ENCODE peak calls at places on chromosome 21, in five cellular contexts. B is prostate gland, M is HCT116, J is uterus, E is tibial nerve. X is an unnamed sample.
A peak's percentile ranks its signal among the peaks of the same experiment; 100 is the strongest.

GRCh38 chr21:16193758-16194606 is 464.2 kb downstream of the USP25 start:
- DNase-seq in B (peak; percentile 59), J (peak; percentile 77), E (peak; percentile 36), M (no peak), X (no peak)

GRCh38 chr21:37593015-37593414 is 226.4 kb downstream of the DYRK1A start:
- DNase-seq in M (no peak), J (no peak), B (no peak), E (no peak), X (peak; percentile 39)

GRCh38 chr21:14542638-14543037 is 3.5 kb downstream of the SAMSN1 start:
- DNase-seq in E (no peak), M (no peak), J (no peak), B (no peak), X (no peak)

GRCh38 chr21:36747114-36747814 is 48.3 kb downstream of the SIM2 start:
- DNase-seq in J (no peak), B (no peak), M (no peak), E (no peak), X (no peak)

GRCh38 chr21:14453339-14453738 is 70.4 kb upstream of the HSPA13 start:
- DNase-seq in M (no peak), J (no peak), E (no peak), B (no peak), X (no peak)

GRCh38 chr21:38303300-38303699 is 46.5 kb downstream of the KCNJ15 start:
- DNase-seq in J (peak; percentile 59), B (peak; percentile 90), E (peak; percentile 35), M (no peak), X (peak; percentile 87)

GRCh38 chr21:42746593-42747266 is 93.3 kb downstream of the PDE9A start:
- DNase-seq in B (no peak), E (no peak), M (no peak), J (no peak), X (no peak)

GRCh38 chr21:42248783-42249597 is 30.1 kb downstream of the ABCG1 start:
- DNase-seq in J (no peak), M (no peak), B (no peak), E (no peak), X (no peak)

GRCh38 chr21:34365794-34366193 is 2.0 kb downstream of the KCNE2 start:
- DNase-seq in M (no peak), E (no peak), J (no peak), B (no peak), X (no peak)

GRCh38 chr21:39048064-39048463 is 135.2 kb downstream of the PSMG1 start:
- DNase-seq in J (no peak), B (no peak), E (no peak), M (no peak), X (no peak)

GRCh38 chr21:42156690-42157605 is 62.0 kb upstream of the ABCG1 start:
- DNase-seq in B (peak; percentile 59), J (no peak), M (no peak), E (no peak), X (no peak)

GRCh38 chr21:29928537-29928936 is 11.3 kb downstream of the GRIK1 start:
- DNase-seq in J (no peak), M (no peak), B (no peak), E (no peak), X (no peak)

GRCh38 chr21:40160911-40161310 is 293.7 kb downstream of the PCP4 start:
- DNase-seq in J (no peak), E (no peak), M (no peak), B (no peak), X (no peak)

GRCh38 chr21:42233067-42233981 is 14.4 kb downstream of the ABCG1 start:
- DNase-seq in J (peak; percentile 72), B (peak; percentile 69), E (peak; percentile 60), M (no peak), X (peak; percentile 97)

GRCh38 chr21:30444204-30444603 is 4.1 kb downstream of the KRTAP15-1 start:
- DNase-seq in J (no peak), M (no peak), B (no peak), E (no peak), X (no peak)

GRCh38 chr21:15774590-15774989 is 44.8 kb downstream of the USP25 start:
- DNase-seq in E (no peak), J (no peak), B (no peak), M (no peak), X (no peak)

GRCh38 chr21:32352556-32352955 is 40.3 kb downstream of the URB1 start:
- DNase-seq in E (no peak), M (no peak), J (no peak), B (no peak), X (no peak)

GRCh38 chr21:39915881-39916280 is 48.6 kb downstream of the PCP4 start:
- DNase-seq in J (no peak), M (no peak), B (no peak), E (no peak), X (no peak)

GRCh38 chr21:28884481-28884880 is 108.2 kb downstream of the LTN1 start:
- DNase-seq in J (no peak), B (no peak), M (no peak), E (no peak), X (no peak)

GRCh38 chr21:20207335-20207734 is 790.9 kb upstream of the NCAM2 start:
- DNase-seq in J (no peak), E (no peak), B (no peak), M (no peak), X (no peak)

GRCh38 chr21:33289199-33289819 is 23.1 kb downstream of the IL10RB start:
- DNase-seq in J (no peak), E (no peak), M (no peak), B (no peak), X (no peak)

GRCh38 chr21:32484706-32485380 is 72.3 kb downstream of the EVA1C start:
- DNase-seq in M (no peak), B (peak; percentile 75), E (no peak), J (no peak), X (peak; percentile 85)

GRCh38 chr21:21039624-21040023 is 41.4 kb downstream of the NCAM2 start:
- DNase-seq in E (no peak), J (no peak), B (no peak), M (no peak), X (no peak)

GRCh38 chr21:25925064-25925463 is 190.3 kb downstream of the GABPA start:
- DNase-seq in B (no peak), J (no peak), M (no peak), E (no peak), X (no peak)

GRCh38 chr21:39504230-39504629 is 52.5 kb downstream of the SH3BGR start:
- DNase-seq in M (no peak), E (no peak), B (no peak), J (no peak), X (no peak)

GRCh38 chr21:28142692-28143091 is 850.0 kb downstream of the LTN1 start:
- DNase-seq in J (no peak), E (no peak), B (no peak), M (no peak), X (peak; percentile 40)

GRCh38 chr21:37005548-37006242 is 807 bp upstream of the RIPPLY3 start:
- DNase-seq in J (no peak), M (no peak), E (no peak), B (no peak), X (no peak)

GRCh38 chr21:36647279-36648093 is 51.4 kb upstream of the SIM2 start:
- DNase-seq in J (no peak), E (no peak), M (no peak), B (no peak), X (no peak)

DNA sequence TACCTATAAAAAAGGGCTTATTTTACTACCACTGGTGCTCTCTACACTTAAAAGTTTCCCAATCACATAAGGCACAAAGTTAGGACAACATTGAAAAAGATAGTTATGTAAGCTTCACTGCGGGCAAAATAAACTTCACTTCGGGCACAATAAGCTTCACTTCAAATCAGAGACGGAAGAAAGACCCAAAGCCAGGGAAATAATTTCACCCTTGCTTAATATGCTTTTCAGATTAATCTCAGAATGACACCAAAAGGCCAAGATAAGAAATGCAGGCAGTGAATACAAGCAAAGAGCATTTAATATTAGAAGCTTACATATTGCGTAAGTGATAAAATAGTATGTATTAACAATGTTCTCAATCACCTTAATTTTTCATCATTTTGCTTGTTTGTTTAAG is 444.2 kb downstream of the SETD4 start:
- DNase-seq in B (no peak), M (peak; percentile 3), J (no peak), E (no peak), X (no peak)
- TF ChIP-seq CTCF in B (peak; percentile 53), M (peak; percentile 21), J (no peak), E (peak; percentile 65), X (no peak)

GRCh38 chr21:44013380-44014088 is 1.4 kb downstream of the TRAPPC10 start:
- DNase-seq in J (no peak), M (no peak), B (no peak), E (no peak), X (no peak)
- H3K4me3 ChIP-seq in J (peak overlapping the region; percentile 75), M (peak overlapping the region; percentile 73), B (peak overlapping the region; percentile 93), E (peak overlapping the region; percentile 82), X (no peak overlapping the region)

GRCh38 chr21:45640001-45640887 is 3.3 kb upstream of the PCBP3 start:
- DNase-seq in J (no peak), E (no peak), M (no peak), B (no peak), X (no peak)

GRCh38 chr21:45638707-45639106 is 4.8 kb upstream of the PCBP3 start:
- DNase-seq in E (no peak), M (no peak), B (no peak), J (no peak), X (no peak)

GRCh38 chr21:45640888-45641479 is 2.5 kb upstream of the PCBP3 start:
- DNase-seq in B (no peak), M (no peak), J (no peak), E (no peak), X (no peak)

GRCh38 chr21:45637883-45638282 is 5.6 kb upstream of the PCBP3 start:
- DNase-seq in E (no peak), B (no peak), M (no peak), J (no peak), X (no peak)

DNA sequence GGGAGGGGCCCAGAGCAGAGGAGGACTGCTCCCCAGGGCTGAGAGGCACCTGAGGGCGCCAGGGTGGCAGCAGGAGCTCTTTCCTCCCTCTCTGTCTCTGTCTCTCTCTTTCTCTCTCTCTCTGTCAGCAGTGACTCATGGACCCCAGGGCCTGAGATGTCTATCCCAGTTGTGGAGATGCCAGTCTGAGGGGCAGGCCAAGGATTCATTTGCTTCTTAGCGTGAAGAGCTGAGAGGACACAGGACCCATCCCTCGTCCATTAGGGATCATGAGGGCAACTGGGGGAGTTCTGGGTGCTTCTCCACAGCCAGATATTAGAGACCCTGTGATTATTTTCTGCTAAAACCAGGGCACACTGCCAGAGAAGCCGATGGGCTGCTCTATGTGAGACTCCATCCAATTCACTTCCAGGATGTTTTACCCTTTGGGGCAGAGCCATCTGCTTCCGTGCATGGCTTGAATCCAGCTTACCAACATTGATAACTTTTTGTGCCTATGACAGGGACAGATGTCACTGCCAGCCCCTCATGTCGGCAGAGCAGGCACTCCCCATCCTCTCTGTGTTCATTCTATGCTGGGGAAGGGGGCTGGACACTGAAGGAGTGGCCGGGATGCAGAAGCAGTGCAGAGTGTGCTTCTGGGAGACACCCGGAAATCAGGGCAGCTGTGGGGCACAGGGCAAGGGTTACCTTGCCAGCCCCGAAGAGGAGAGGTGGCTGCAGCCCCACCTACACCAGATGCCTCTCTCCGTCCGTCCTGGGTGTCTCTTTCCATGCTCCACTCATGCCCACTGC is 4.1 kb upstream of the PCBP3 start:
- DNase-seq in J (no peak), M (no peak), E (no peak), B (no peak), X (no peak)
- TF ChIP-seq POLR2A in J (no peak), M (no peak), E (no peak), B (no peak), X (no peak)

DNA sequence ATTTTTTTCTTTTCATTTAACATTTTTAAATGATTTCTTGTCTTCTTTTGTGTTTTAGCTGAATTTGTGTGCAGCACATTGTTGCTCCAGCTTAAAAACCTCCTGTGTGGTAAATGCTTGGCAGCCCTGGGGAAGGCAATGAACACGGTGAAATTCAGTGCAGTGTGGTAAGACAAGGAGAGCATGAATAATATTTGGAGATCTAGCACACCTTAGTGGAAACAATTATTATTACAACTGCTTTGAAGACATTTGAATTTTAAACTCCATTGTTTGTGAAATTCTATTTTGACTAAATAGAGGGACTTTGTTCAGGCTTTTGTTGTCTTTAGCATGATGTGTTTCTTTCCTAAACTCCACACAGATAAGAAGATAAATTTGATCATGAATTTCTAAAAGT is 242.6 kb upstream of the CXADR start:
- DNase-seq in M (no peak), J (peak; percentile 82), B (peak; percentile 31), E (peak; percentile 24), X (no peak)
- TF ChIP-seq CTCF in M (no peak), J (peak; percentile 68), B (peak; percentile 74), E (peak; percentile 47), X (no peak)